ENCODE peak calls at places on chromosomes 4 and X, in eight cellular contexts. P, F, T, I, Z, J, G and E are unnamed samples.

GRCh38 chrX:121504148-121504547 is 456.7 kb downstream of the GLUD2 start:
- DNase-seq in T (no peak), Z (no peak), I (no peak), G (no peak), F (no peak), P (no peak), J (no peak), E (no peak)

GRCh38 chrX:58051346-58051745 is 141.1 kb upstream of the ZXDA start:
- DNase-seq in G (no peak), F (no peak), I (no peak), T (no peak), Z (no peak), J (peak), P (no peak), E (no peak)

GRCh38 chr4:7332216-7333023 is 102.3 kb downstream of the PSAPL1 start:
- DNase-seq in P (peak), G (no peak), Z (peak), I (no peak), F (peak), T (peak), J (peak), E (no peak)

GRCh38 chrX:55490121-55490520 is 473 bp upstream of the USP51 start:
- DNase-seq in I (no peak), F (no peak), Z (no peak), J (no peak), P (no peak), T (no peak), G (no peak), E (no peak)

GRCh38 chr4:2371765-2372487 is 46.5 kb downstream of the ZFYVE28 start:
- DNase-seq in G (no peak), J (no peak), T (no peak), I (no peak), Z (no peak), F (no peak), P (no peak), E (no peak)

GRCh38 chr4:126241631-126242030 is 926.9 kb downstream of the FAT4 start:
- DNase-seq in I (no peak), J (no peak), F (no peak), T (no peak), Z (no peak), P (no peak), G (no peak), E (no peak)

GRCh38 chrX:9438950-9439494 is 25.8 kb upstream of the TBL1X start:
- DNase-seq in P (no peak), J (no peak), T (no peak), F (no peak), I (no peak), G (no peak), Z (peak), E (no peak)

GRCh38 chr4:26787461-26788340 is 72.9 kb upstream of the STIM2 start:
- DNase-seq in P (peak), G (peak), F (peak), Z (peak), I (no peak), J (peak), T (peak), E (peak)

GRCh38 chrX:103628386-103629290 is at the start of gene TCEAL1:
- DNase-seq in P (peak), Z (no peak), G (peak), F (peak), J (peak), T (peak), I (peak), E (no peak)

GRCh38 chr4:71186566-71187398 is 152.0 kb upstream of the SLC4A4 start:
- DNase-seq in I (peak), T (peak), G (peak), Z (peak), F (peak), P (peak), J (peak), E (peak)

GRCh38 chrX:10101269-10101668 is 55.5 kb upstream of the CLCN4 start:
- DNase-seq in F (no peak), Z (no peak), G (peak), T (no peak), I (no peak), J (peak), P (no peak), E (no peak)

GRCh38 chrX:129791961-129792570 is 12.3 kb downstream of the SASH3 start:
- DNase-seq in T (no peak), F (no peak), P (no peak), Z (no peak), J (no peak), G (no peak), I (no peak), E (no peak)

GRCh38 chr4:168537556-168537955 is 40.7 kb downstream of the PALLD start:
- DNase-seq in J (no peak), Z (no peak), F (no peak), G (no peak), I (no peak), P (no peak), T (no peak), E (no peak)

GRCh38 chr4:153222162-153222789 is 18.0 kb downstream of the TRIM2 start:
- DNase-seq in J (no peak), Z (peak), T (peak), F (peak), I (peak), G (no peak), P (peak), E (no peak)

GRCh38 chr4:182749768-182750167 is 167.4 kb downstream of the DCTD start:
- DNase-seq in P (peak), F (no peak), Z (no peak), J (no peak), G (no peak), T (no peak), I (no peak), E (no peak)

GRCh38 chrX:23333842-23334535 is 660 bp upstream of the PTCHD1 start:
- DNase-seq in Z (no peak), F (peak), P (no peak), G (no peak), T (no peak), J (no peak), I (peak), E (no peak)

GRCh38 chr4:27764526-27764837 is 903.8 kb downstream of the STIM2 start:
- DNase-seq in J (no peak), F (no peak), T (peak), G (no peak), Z (no peak), I (no peak), P (no peak), E (no peak)

GRCh38 chr4:20464381-20464780 is 212.7 kb downstream of the SLIT2 start:
- DNase-seq in T (peak), G (no peak), P (peak), I (no peak), J (no peak), Z (peak), F (peak), E (no peak)

GRCh38 chr4:27057053-27057452 is 196.4 kb downstream of the STIM2 start:
- DNase-seq in J (no peak), I (no peak), P (no peak), G (no peak), F (no peak), Z (no peak), T (no peak), E (no peak)

GRCh38 chrX:108323751-108324150 is 114.5 kb downstream of the COL4A6 start:
- DNase-seq in F (no peak), G (no peak), I (no peak), P (no peak), Z (no peak), J (no peak), T (no peak), E (no peak)

GRCh38 chrX:154373340-154374306 is 811 bp downstream of the FLNA start:
- DNase-seq in P (peak), F (peak), G (peak), T (peak), Z (peak), I (no peak), J (peak), E (no peak)

GRCh38 chrX:25084446-25084845 is 68.7 kb upstream of the ARX start:
- DNase-seq in G (no peak), Z (no peak), J (no peak), I (no peak), P (no peak), F (no peak), T (no peak), E (no peak)

GRCh38 chrX:850471-850916 is 219.9 kb downstream of the SHOX start:
- DNase-seq in P (no peak), Z (peak), I (no peak), J (no peak), T (no peak), G (no peak), F (no peak), E (peak)

GRCh38 chrX:11664211-11664888 is 1.4 kb downstream of the ARHGAP6 start:
- DNase-seq in T (no peak), J (no peak), Z (no peak), P (peak), G (no peak), I (peak), F (peak), E (no peak)

GRCh38 chrX:11666180-11666579 is 460 bp upstream of the ARHGAP6 start:
- DNase-seq in J (no peak), F (peak), P (peak), I (peak), T (peak), Z (no peak), G (no peak), E (no peak)

GRCh38 chrX:11665144-11666040 is at the start of gene ARHGAP6:
- DNase-seq in Z (no peak), I (peak), J (peak), F (peak), T (peak), P (peak), G (no peak), E (no peak)

GRCh38 chrX:11667286-11667685 is 1.6 kb upstream of the ARHGAP6 start:
- DNase-seq in F (no peak), J (no peak), G (no peak), Z (no peak), T (no peak), I (no peak), P (no peak), E (no peak)

DNA sequence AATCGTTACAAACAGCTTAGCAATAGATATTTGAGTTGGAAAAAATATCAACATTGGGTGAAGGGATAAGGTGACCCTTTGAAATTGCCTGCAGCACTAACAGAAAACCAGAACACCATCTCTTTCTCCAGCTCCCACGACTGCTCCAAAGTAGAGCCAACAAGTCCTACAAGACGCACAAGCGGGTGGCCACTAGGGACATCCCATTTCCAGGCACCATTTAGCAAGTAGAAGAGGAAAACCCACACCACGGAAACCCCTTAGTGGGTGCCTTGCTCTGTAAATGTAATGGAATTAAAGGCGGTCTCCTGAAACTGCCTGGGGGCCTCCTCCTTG is 1.9 kb downstream of the ARHGAP6 start:
- DNase-seq in G (no peak), T (peak), J (peak), Z (no peak), I (no peak), P (no peak), F (peak), E (no peak)
- TF ChIP-seq CTCF in G (no peak), T (peak), J (no peak), Z (no peak), I (no peak), P (no peak), F (no peak), E (no peak)

GRCh38 chr4:147927377-147928137 is 195.7 kb downstream of the ARHGAP10 start:
- DNase-seq in G (peak), J (peak), F (no peak), I (no peak), T (peak), P (peak), Z (peak), E (no peak)

GRCh38 chr4:147923854-147924253 is 192.0 kb downstream of the ARHGAP10 start:
- DNase-seq in I (peak), G (no peak), J (no peak), F (no peak), T (no peak), Z (no peak), P (no peak), E (no peak)

GRCh38 chr4:147928400-147928799 is 196.5 kb downstream of the ARHGAP10 start:
- DNase-seq in I (no peak), P (peak), G (no peak), F (no peak), J (no peak), T (peak), Z (peak), E (no peak)

GRCh38 chr4:147924604-147925412 is 192.9 kb downstream of the ARHGAP10 start:
- DNase-seq in F (peak), P (peak), I (no peak), J (peak), Z (peak), G (peak), T (peak), E (no peak)
- TF ChIP-seq CTCF in F (peak), P (peak), I (peak), J (no peak), Z (peak), G (no peak), T (peak), E (peak)

GRCh38 chr4:94298725-94299252 is 43.8 kb downstream of the HPGDS start:
- DNase-seq in T (no peak), J (no peak), Z (no peak), G (no peak), I (no peak), F (peak), P (no peak), E (no peak)

GRCh38 chr4:94307231-94307840 is 35.3 kb downstream of the HPGDS start:
- DNase-seq in T (no peak), J (no peak), Z (no peak), F (no peak), G (no peak), P (no peak), I (no peak), E (no peak)

GRCh38 chr4:94306713-94307112 is 35.9 kb downstream of the HPGDS start:
- DNase-seq in T (no peak), P (no peak), F (no peak), Z (no peak), I (no peak), J (no peak), G (no peak), E (no peak)

GRCh38 chr4:94305468-94306225 is 37.0 kb downstream of the HPGDS start:
- DNase-seq in G (no peak), P (no peak), Z (no peak), T (no peak), I (no peak), J (no peak), F (no peak), E (no peak)

DNA sequence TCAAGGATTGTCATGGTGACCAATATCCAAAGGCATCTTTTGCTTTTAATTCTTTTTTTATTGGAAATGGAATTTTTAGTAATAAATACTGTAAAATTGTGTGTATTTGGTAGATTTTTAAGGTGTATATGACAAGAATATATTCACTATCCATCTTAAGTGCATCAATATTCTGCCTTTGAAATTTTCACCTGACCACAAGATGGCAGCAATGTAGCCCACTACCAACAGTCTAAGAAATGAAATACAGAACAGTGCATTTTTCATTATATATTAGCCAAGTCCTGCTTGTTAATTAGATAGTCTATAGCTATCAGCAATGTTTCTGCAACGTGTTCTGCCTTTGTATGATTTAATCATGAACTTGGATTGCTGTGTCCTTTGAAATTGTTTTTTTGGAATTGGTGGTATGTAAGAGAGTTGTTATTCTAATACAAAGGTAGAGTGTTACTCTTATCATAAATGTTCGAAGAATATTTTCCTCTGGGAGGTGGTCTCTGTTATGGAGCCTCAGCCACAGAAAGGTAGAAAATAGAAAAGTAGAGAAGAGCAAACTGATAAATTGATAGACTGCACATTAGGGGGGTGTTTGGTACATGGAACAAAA is 38.2 kb downstream of the HPGDS start:
- DNase-seq in F (peak), G (no peak), Z (no peak), I (no peak), P (peak), T (peak), J (peak), E (no peak)
- TF ChIP-seq CTCF in F (peak), G (peak), Z (peak), I (peak), P (peak), T (peak), J (peak), E (peak)

GRCh38 chr4:57190651-57191481 is 80.7 kb upstream of the IGFBP7 start:
- DNase-seq in G (peak), Z (peak), I (peak), J (peak), F (peak), P (peak), T (peak), E (no peak)

GRCh38 chr4:57195622-57196021 is 85.4 kb upstream of the IGFBP7 start:
- DNase-seq in I (no peak), T (no peak), P (no peak), G (no peak), J (no peak), Z (no peak), F (no peak), E (no peak)

GRCh38 chr4:57191523-57192034 is 81.4 kb upstream of the IGFBP7 start:
- DNase-seq in T (peak), I (no peak), J (no peak), F (peak), P (peak), Z (no peak), G (peak), E (no peak)

GRCh38 chr4:57193164-57193810 is 83.1 kb upstream of the IGFBP7 start:
- DNase-seq in J (no peak), F (no peak), T (no peak), G (no peak), I (no peak), Z (no peak), P (no peak), E (no peak)

DNA sequence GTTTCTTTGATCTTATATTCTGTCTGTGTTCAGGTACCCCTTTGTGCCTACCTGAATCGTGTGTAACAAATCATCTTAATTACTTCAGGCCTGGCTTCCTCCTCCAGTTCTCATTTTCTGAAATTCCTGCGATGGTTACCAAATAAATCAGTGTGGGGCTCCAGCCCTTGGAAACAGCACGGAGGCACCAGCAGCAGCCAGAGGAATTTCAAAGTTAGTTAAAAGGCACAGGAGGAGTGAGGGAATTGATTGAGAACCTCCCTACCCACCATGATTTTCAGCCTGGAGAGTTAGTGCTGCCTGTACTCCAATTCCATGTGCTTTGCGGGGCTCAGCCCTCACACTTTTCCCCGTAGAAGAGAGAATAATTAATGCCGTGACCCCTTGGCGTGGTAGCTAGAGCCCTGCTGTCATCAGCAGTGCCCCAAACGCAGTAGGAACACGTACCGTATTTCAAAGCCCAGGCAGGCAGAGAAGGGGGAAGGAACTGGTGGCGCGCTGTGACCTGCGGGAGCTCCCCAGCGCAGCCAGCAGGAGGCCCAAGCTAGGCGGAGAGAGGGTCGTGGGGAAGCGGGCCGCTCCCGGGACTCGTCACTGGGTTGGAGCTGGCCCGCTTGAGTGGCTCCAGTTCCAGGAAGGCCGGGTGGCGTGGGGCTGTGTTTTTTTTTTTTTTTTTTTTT is 84.0 kb upstream of the IGFBP7 start:
- DNase-seq in Z (no peak), J (no peak), P (no peak), F (no peak), I (no peak), T (no peak), G (no peak), E (no peak)
- TF ChIP-seq CTCF in Z (no peak), J (no peak), P (peak), F (no peak), I (no peak), T (no peak), G (no peak), E (no peak)

DNA sequence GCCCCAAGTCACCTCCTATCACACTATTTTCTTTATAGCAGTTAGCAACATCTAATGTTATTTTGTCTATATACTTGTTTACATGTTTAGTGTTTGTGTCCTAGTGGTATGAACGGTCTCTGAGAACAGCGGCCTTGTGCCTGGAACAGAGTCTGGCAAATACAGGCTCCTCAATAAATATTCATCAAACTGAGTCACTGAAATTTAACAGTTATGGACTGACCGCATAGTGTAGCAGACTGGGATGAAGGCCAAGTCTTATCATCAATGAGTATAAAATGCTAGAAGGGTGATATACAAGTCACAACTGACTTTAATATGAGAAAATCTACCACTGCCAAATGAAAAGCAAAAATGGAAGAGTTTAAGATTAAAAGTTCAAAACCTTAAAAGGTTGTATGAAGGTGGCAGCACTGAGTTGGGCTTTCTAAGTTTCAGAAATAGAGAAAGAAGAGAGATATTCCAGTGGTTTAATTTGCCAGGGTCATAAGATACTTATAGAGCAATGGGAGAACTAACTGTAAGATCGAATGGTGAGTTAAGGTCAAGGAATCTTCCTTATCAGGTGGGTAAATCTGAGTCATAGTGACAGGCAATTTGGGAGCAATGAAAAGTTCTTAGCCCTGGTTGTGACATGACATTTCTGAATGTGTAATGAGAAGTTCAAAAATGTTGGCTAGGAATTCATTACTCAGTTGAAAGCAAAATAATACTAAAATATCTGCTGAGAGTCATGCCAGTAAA is 34.9 kb downstream of the ELOVL6 start:
- DNase-seq in T (peak), Z (peak), F (no peak), J (peak), G (no peak), P (peak), I (no peak), E (no peak)
- TF ChIP-seq CTCF in T (peak), Z (peak), F (no peak), J (no peak), G (no peak), P (peak), I (no peak), E (no peak)

GRCh38 chr4:172982151-172982590 is 186.4 kb upstream of the GALNT7 start:
- DNase-seq in F (no peak), T (peak), G (no peak), Z (peak), J (peak), I (no peak), P (peak), E (no peak)
- TF ChIP-seq CTCF in F (no peak), T (no peak), G (no peak), Z (no peak), J (no peak), I (no peak), P (no peak), E (no peak)